ENCODE peak calls at places on chromosomes 5 and 9, in five cellular contexts. One of them, this sample, is unnamed.

GRCh38 chr5:147740864-147741263 is 41.7 kb downstream of the JAKMIP2 start:
- DNase-seq in substantia nigra: no peak
- DNase-seq in aorta: no peak
- DNase-seq in stimulated activated CD8-positive, alpha-beta memory T cell treated with anti-CD3 and anti-CD28 coated beads, Interleukin-15, amount 100 ng/mL, for 1 hour: no peak
- DNase-seq in NCI-H1092 treated with DMSO at 0.1 percent for 48 hours: no peak
- DNase-seq in this sample: no peak

GRCh38 chr9:36191290-36191645 is 547 bp downstream of the CLTA start:
- DNase-seq in substantia nigra: no peak
- DNase-seq in aorta: no peak
- DNase-seq in stimulated activated CD8-positive, alpha-beta memory T cell treated with anti-CD3 and anti-CD28 coated beads, Interleukin-15, amount 100 ng/mL, for 1 hour: peak; percentile 15
- DNase-seq in NCI-H1092 treated with DMSO at 0.1 percent for 48 hours: peak; percentile 33
- DNase-seq in this sample: peak; percentile 37

GRCh38 chr5:149309354-149309753 is 35.9 kb upstream of the GRPEL2 start:
- DNase-seq in substantia nigra: no peak
- DNase-seq in aorta: no peak
- DNase-seq in stimulated activated CD8-positive, alpha-beta memory T cell treated with anti-CD3 and anti-CD28 coated beads, Interleukin-15, amount 100 ng/mL, for 1 hour: no peak
- DNase-seq in NCI-H1092 treated with DMSO at 0.1 percent for 48 hours: no peak
- DNase-seq in this sample: no peak

GRCh38 chr5:16593013-16593412 is 23.8 kb downstream of the RETREG1 start:
- DNase-seq in substantia nigra: peak; percentile 54
- DNase-seq in aorta: no peak
- DNase-seq in stimulated activated CD8-positive, alpha-beta memory T cell treated with anti-CD3 and anti-CD28 coated beads, Interleukin-15, amount 100 ng/mL, for 1 hour: no peak
- DNase-seq in NCI-H1092 treated with DMSO at 0.1 percent for 48 hours: no peak
- DNase-seq in this sample: no peak

GRCh38 chr9:123761905-123762605 is 167.9 kb downstream of the DENND1A start:
- DNase-seq in substantia nigra: no peak
- DNase-seq in aorta: no peak
- DNase-seq in stimulated activated CD8-positive, alpha-beta memory T cell treated with anti-CD3 and anti-CD28 coated beads, Interleukin-15, amount 100 ng/mL, for 1 hour: no peak
- DNase-seq in NCI-H1092 treated with DMSO at 0.1 percent for 48 hours: no peak
- DNase-seq in this sample: no peak

GRCh38 chr9:120299785-120300184 is 280.2 kb downstream of the CDK5RAP2 start:
- DNase-seq in substantia nigra: no peak
- DNase-seq in aorta: no peak
- DNase-seq in stimulated activated CD8-positive, alpha-beta memory T cell treated with anti-CD3 and anti-CD28 coated beads, Interleukin-15, amount 100 ng/mL, for 1 hour: no peak
- DNase-seq in NCI-H1092 treated with DMSO at 0.1 percent for 48 hours: no peak
- DNase-seq in this sample: no peak

GRCh38 chr5:39476466-39477215 is 51.9 kb upstream of the DAB2 start:
- DNase-seq in substantia nigra: no peak
- DNase-seq in aorta: no peak
- DNase-seq in stimulated activated CD8-positive, alpha-beta memory T cell treated with anti-CD3 and anti-CD28 coated beads, Interleukin-15, amount 100 ng/mL, for 1 hour: no peak
- DNase-seq in NCI-H1092 treated with DMSO at 0.1 percent for 48 hours: no peak
- DNase-seq in this sample: no peak

GRCh38 chr5:57316798-57317327 is 143.0 kb downstream of the GPBP1 start:
- DNase-seq in substantia nigra: no peak
- DNase-seq in aorta: no peak
- DNase-seq in stimulated activated CD8-positive, alpha-beta memory T cell treated with anti-CD3 and anti-CD28 coated beads, Interleukin-15, amount 100 ng/mL, for 1 hour: no peak
- DNase-seq in NCI-H1092 treated with DMSO at 0.1 percent for 48 hours: no peak
- DNase-seq in this sample: no peak

GRCh38 chr9:77748214-77748772 is 100.2 kb upstream of the GNA14 start:
- DNase-seq in substantia nigra: no peak
- DNase-seq in aorta: no peak
- DNase-seq in stimulated activated CD8-positive, alpha-beta memory T cell treated with anti-CD3 and anti-CD28 coated beads, Interleukin-15, amount 100 ng/mL, for 1 hour: no peak
- DNase-seq in NCI-H1092 treated with DMSO at 0.1 percent for 48 hours: no peak
- DNase-seq in this sample: no peak

GRCh38 chr5:67165524-67166459 is 30.8 kb downstream of the CD180 start:
- DNase-seq in substantia nigra: peak; percentile 84
- DNase-seq in aorta: peak; percentile 95
- DNase-seq in stimulated activated CD8-positive, alpha-beta memory T cell treated with anti-CD3 and anti-CD28 coated beads, Interleukin-15, amount 100 ng/mL, for 1 hour: peak; percentile 56
- DNase-seq in NCI-H1092 treated with DMSO at 0.1 percent for 48 hours: no peak
- DNase-seq in this sample: peak; percentile 67

GRCh38 chr5:128227984-128228383 is 144.4 kb downstream of the SLC12A2 start:
- DNase-seq in substantia nigra: no peak
- DNase-seq in aorta: no peak
- DNase-seq in stimulated activated CD8-positive, alpha-beta memory T cell treated with anti-CD3 and anti-CD28 coated beads, Interleukin-15, amount 100 ng/mL, for 1 hour: no peak
- DNase-seq in NCI-H1092 treated with DMSO at 0.1 percent for 48 hours: no peak
- DNase-seq in this sample: no peak

GRCh38 chr5:125549322-125549871 is 803.0 kb upstream of the ZNF608 start:
- DNase-seq in substantia nigra: no peak
- DNase-seq in aorta: no peak
- DNase-seq in stimulated activated CD8-positive, alpha-beta memory T cell treated with anti-CD3 and anti-CD28 coated beads, Interleukin-15, amount 100 ng/mL, for 1 hour: no peak
- DNase-seq in NCI-H1092 treated with DMSO at 0.1 percent for 48 hours: no peak
- DNase-seq in this sample: no peak

GRCh38 chr9:91902465-91903125 is 47.4 kb downstream of the ROR2 start:
- DNase-seq in substantia nigra: no peak
- DNase-seq in aorta: no peak
- DNase-seq in stimulated activated CD8-positive, alpha-beta memory T cell treated with anti-CD3 and anti-CD28 coated beads, Interleukin-15, amount 100 ng/mL, for 1 hour: no peak
- DNase-seq in NCI-H1092 treated with DMSO at 0.1 percent for 48 hours: no peak
- DNase-seq in this sample: no peak

GRCh38 chr9:137305060-137305787 is 3.2 kb upstream of the NRARP start:
- DNase-seq in substantia nigra: peak; percentile 53
- DNase-seq in aorta: peak; percentile 87
- DNase-seq in stimulated activated CD8-positive, alpha-beta memory T cell treated with anti-CD3 and anti-CD28 coated beads, Interleukin-15, amount 100 ng/mL, for 1 hour: no peak
- DNase-seq in NCI-H1092 treated with DMSO at 0.1 percent for 48 hours: peak; percentile 41
- DNase-seq in this sample: peak; percentile 35

GRCh38 chr9:98248737-98249474 is 6.5 kb downstream of the TBC1D2 start:
- DNase-seq in substantia nigra: peak; percentile 13
- DNase-seq in aorta: peak; percentile 84
- DNase-seq in stimulated activated CD8-positive, alpha-beta memory T cell treated with anti-CD3 and anti-CD28 coated beads, Interleukin-15, amount 100 ng/mL, for 1 hour: no peak
- DNase-seq in NCI-H1092 treated with DMSO at 0.1 percent for 48 hours: no peak
- DNase-seq in this sample: no peak

GRCh38 chr5:170151105-170151831 is 45.6 kb downstream of the FOXI1 start:
- DNase-seq in substantia nigra: no peak
- DNase-seq in aorta: peak; percentile 81
- DNase-seq in stimulated activated CD8-positive, alpha-beta memory T cell treated with anti-CD3 and anti-CD28 coated beads, Interleukin-15, amount 100 ng/mL, for 1 hour: no peak
- DNase-seq in NCI-H1092 treated with DMSO at 0.1 percent for 48 hours: no peak
- DNase-seq in this sample: no peak

GRCh38 chr5:68239485-68239884 is 23.9 kb downstream of the PIK3R1 start:
- DNase-seq in substantia nigra: peak; percentile 73
- DNase-seq in aorta: peak; percentile 87
- DNase-seq in stimulated activated CD8-positive, alpha-beta memory T cell treated with anti-CD3 and anti-CD28 coated beads, Interleukin-15, amount 100 ng/mL, for 1 hour: peak; percentile 58
- DNase-seq in NCI-H1092 treated with DMSO at 0.1 percent for 48 hours: peak; percentile 8
- DNase-seq in this sample: peak; percentile 65

GRCh38 chr9:94909965-94910730 is 183.6 kb downstream of the AOPEP start:
- DNase-seq in substantia nigra: no peak
- DNase-seq in aorta: no peak
- DNase-seq in stimulated activated CD8-positive, alpha-beta memory T cell treated with anti-CD3 and anti-CD28 coated beads, Interleukin-15, amount 100 ng/mL, for 1 hour: no peak
- DNase-seq in NCI-H1092 treated with DMSO at 0.1 percent for 48 hours: no peak
- DNase-seq in this sample: no peak

GRCh38 chr5:147310059-147310704 is 75.4 kb downstream of the STK32A start:
- DNase-seq in substantia nigra: peak; percentile 64
- DNase-seq in aorta: peak; percentile 90
- DNase-seq in stimulated activated CD8-positive, alpha-beta memory T cell treated with anti-CD3 and anti-CD28 coated beads, Interleukin-15, amount 100 ng/mL, for 1 hour: no peak
- DNase-seq in NCI-H1092 treated with DMSO at 0.1 percent for 48 hours: peak; percentile 86
- DNase-seq in this sample: no peak

GRCh38 chr9:126665696-126666035 is 51.9 kb downstream of the LMX1B start:
- DNase-seq in substantia nigra: no peak
- DNase-seq in aorta: no peak
- DNase-seq in stimulated activated CD8-positive, alpha-beta memory T cell treated with anti-CD3 and anti-CD28 coated beads, Interleukin-15, amount 100 ng/mL, for 1 hour: no peak
- DNase-seq in NCI-H1092 treated with DMSO at 0.1 percent for 48 hours: no peak
- DNase-seq in this sample: no peak

GRCh38 chr5:10539685-10539998 is 24.2 kb upstream of the ANKRD33B start:
- DNase-seq in substantia nigra: no peak
- DNase-seq in aorta: no peak
- DNase-seq in stimulated activated CD8-positive, alpha-beta memory T cell treated with anti-CD3 and anti-CD28 coated beads, Interleukin-15, amount 100 ng/mL, for 1 hour: no peak
- DNase-seq in NCI-H1092 treated with DMSO at 0.1 percent for 48 hours: no peak
- DNase-seq in this sample: no peak

GRCh38 chr9:90900130-90900529 is 98.5 kb downstream of the SYK start:
- DNase-seq in substantia nigra: no peak
- DNase-seq in aorta: no peak
- DNase-seq in stimulated activated CD8-positive, alpha-beta memory T cell treated with anti-CD3 and anti-CD28 coated beads, Interleukin-15, amount 100 ng/mL, for 1 hour: no peak
- DNase-seq in NCI-H1092 treated with DMSO at 0.1 percent for 48 hours: no peak
- DNase-seq in this sample: no peak

GRCh38 chr5:127909821-127910220 is 173.7 kb upstream of the SLC12A2 start:
- DNase-seq in substantia nigra: no peak
- DNase-seq in aorta: no peak
- DNase-seq in stimulated activated CD8-positive, alpha-beta memory T cell treated with anti-CD3 and anti-CD28 coated beads, Interleukin-15, amount 100 ng/mL, for 1 hour: no peak
- DNase-seq in NCI-H1092 treated with DMSO at 0.1 percent for 48 hours: peak; percentile 77
- DNase-seq in this sample: no peak

GRCh38 chr9:120369608-120370220 is 210.3 kb downstream of the CDK5RAP2 start:
- DNase-seq in substantia nigra: no peak
- DNase-seq in aorta: no peak
- DNase-seq in stimulated activated CD8-positive, alpha-beta memory T cell treated with anti-CD3 and anti-CD28 coated beads, Interleukin-15, amount 100 ng/mL, for 1 hour: no peak
- DNase-seq in NCI-H1092 treated with DMSO at 0.1 percent for 48 hours: no peak
- DNase-seq in this sample: no peak

GRCh38 chr9:17958363-17958762 is 379.5 kb downstream of the SH3GL2 start:
- DNase-seq in substantia nigra: no peak
- DNase-seq in aorta: no peak
- DNase-seq in stimulated activated CD8-positive, alpha-beta memory T cell treated with anti-CD3 and anti-CD28 coated beads, Interleukin-15, amount 100 ng/mL, for 1 hour: no peak
- DNase-seq in NCI-H1092 treated with DMSO at 0.1 percent for 48 hours: no peak
- DNase-seq in this sample: no peak

GRCh38 chr5:51159164-51159563 is 224.1 kb upstream of the ISL1 start:
- DNase-seq in substantia nigra: no peak
- DNase-seq in aorta: no peak
- DNase-seq in stimulated activated CD8-positive, alpha-beta memory T cell treated with anti-CD3 and anti-CD28 coated beads, Interleukin-15, amount 100 ng/mL, for 1 hour: no peak
- DNase-seq in NCI-H1092 treated with DMSO at 0.1 percent for 48 hours: no peak
- DNase-seq in this sample: no peak